ENCODE peak calls at places on chromosomes 3 and 15, in nine cellular contexts. F is suprapubic skin, K is sigmoid colon, M is GM23248, T is breast epithelium, C is PC-3, D is heart left ventricle, H is heart right ventricle, R is mesenchymal stem cell. X is an unnamed sample. For H3K4me1 and H3K27me3, the result is how much of the 10 kb centered on the place peaks cover.

GRCh38 chr3:30352919-30353318 is 253.5 kb upstream of the TGFBR2 start:
- DNase-seq in K (no peak), C (no peak), H (no peak), R (no peak), D (no peak), F (no peak), T (no peak), M (no peak), X (no peak)

GRCh38 chr3:187669675-187670504 is at the start of gene SST:
- DNase-seq in K (no peak), C (peak), T (no peak), M (peak), D (peak), F (no peak), H (peak), R (peak), X (peak)

GRCh38 chr15:73946046-73946678 is 19.9 kb downstream of the LOXL1 start:
- DNase-seq in R (no peak), M (no peak), K (no peak), F (no peak), T (no peak), C (no peak), H (no peak), D (no peak), X (no peak)

GRCh38 chr15:36265422-36265821 is 314.0 kb upstream of the CDIN1 start:
- DNase-seq in M (peak), K (no peak), C (peak), D (no peak), H (no peak), F (no peak), R (no peak), T (no peak), X (no peak)

GRCh38 chr3:4908066-4908768 is 71.0 kb upstream of the BHLHE40 start:
- DNase-seq in H (no peak), D (no peak), R (no peak), M (no peak), T (no peak), F (no peak), C (no peak), K (no peak), X (no peak)

GRCh38 chr15:96768435-96768789 is 437.9 kb downstream of the NR2F2 start:
- DNase-seq in D (no peak), T (no peak), H (no peak), C (no peak), R (no peak), M (no peak), F (no peak), K (no peak), X (no peak)

GRCh38 chr15:89179966-89180875 is 41.2 kb downstream of the RLBP1 start:
- DNase-seq in K (no peak), F (no peak), D (no peak), H (no peak), M (no peak), T (no peak), C (no peak), R (peak), X (no peak)

GRCh38 chr3:187983484-187984124 is 170.4 kb upstream of the LPP start:
- DNase-seq in F (no peak), H (no peak), K (no peak), R (no peak), D (peak), C (no peak), T (no peak), M (peak), X (peak)

GRCh38 chr3:136195258-136196063 is 674 bp downstream of the MSL2 start:
- DNase-seq in D (peak), K (peak), R (peak), T (peak), F (peak), M (peak), H (peak), C (peak), X (peak)

GRCh38 chr15:55791576-55792400 is 48.8 kb upstream of the PRTG start:
- DNase-seq in F (no peak), C (peak), K (no peak), M (peak), R (peak), T (no peak), D (no peak), H (no peak), X (no peak)

GRCh38 chr3:140403559-140403958 is 274.3 kb upstream of the TRIM42 start:
- DNase-seq in C (no peak), R (no peak), F (no peak), M (no peak), K (no peak), T (no peak), H (no peak), D (no peak), X (no peak)

GRCh38 chr15:67096536-67097294 is 31.3 kb downstream of the SMAD3 start:
- DNase-seq in C (peak), D (no peak), F (no peak), T (no peak), H (no peak), K (no peak), M (peak), R (peak), X (no peak)

GRCh38 chr15:85407421-85408269 is 27.2 kb downstream of the AKAP13 start:
- DNase-seq in C (peak), H (no peak), M (peak), R (peak), F (no peak), D (no peak), T (no peak), K (no peak), X (no peak)

GRCh38 chr3:104460477-104461406 is 906.0 kb upstream of the ALCAM start:
- DNase-seq in M (peak), F (no peak), D (no peak), K (no peak), T (no peak), H (no peak), C (peak), R (peak), X (no peak)

GRCh38 chr15:69388259-69388658 is 25.9 kb upstream of the KIF23 start:
- DNase-seq in D (no peak), C (peak), F (no peak), M (peak), T (peak), R (no peak), K (no peak), H (no peak), X (peak)

GRCh38 chr15:70140543-70141375 is 43.0 kb upstream of the TLE3 start:
- DNase-seq in H (no peak), R (peak), C (no peak), F (no peak), K (no peak), D (no peak), T (no peak), M (peak), X (no peak)

GRCh38 chr15:70505971-70506887 is 257.1 kb downstream of the UACA start:
- DNase-seq in F (no peak), C (peak), K (no peak), T (no peak), D (no peak), R (no peak), H (no peak), M (no peak), X (no peak)

GRCh38 chr3:146100825-146101444 is 60.0 kb downstream of the PLOD2 start:
- DNase-seq in H (no peak), M (no peak), R (peak), K (no peak), F (no peak), D (no peak), T (no peak), C (no peak), X (no peak)

GRCh38 chr15:39313881-39314280 is 267.0 kb upstream of the THBS1 start:
- DNase-seq in R (no peak), D (no peak), T (no peak), M (no peak), K (no peak), F (no peak), C (no peak), H (no peak), X (no peak)

GRCh38 chr15:90001062-90001682 is at the start of gene ZNF710:
- DNase-seq in D (peak), C (peak), H (peak), T (no peak), M (peak), R (peak), F (no peak), K (peak), X (peak)

GRCh38 chr3:114861666-114862065 is 285.4 kb downstream of the ZBTB20 start:
- DNase-seq in F (no peak), T (no peak), D (no peak), H (no peak), C (no peak), K (no peak), R (no peak), M (no peak), X (no peak)

GRCh38 chr3:103786296-103786695 is 1351.5 kb downstream of the ZPLD1 start:
- DNase-seq in R (no peak), F (no peak), C (no peak), D (no peak), M (no peak), H (no peak), K (no peak), T (no peak), X (no peak)

GRCh38 chr3:108125550-108126071 is 34.8 kb upstream of the CD47 start:
- DNase-seq in T (no peak), F (no peak), R (no peak), K (no peak), H (no peak), C (no peak), D (no peak), M (no peak), X (no peak)

GRCh38 chr15:90101969-90102890 is at the start of gene IDH2:
- DNase-seq in C (peak), D (peak), K (peak), R (peak), H (peak), M (peak), F (no peak), T (peak), X (peak)

GRCh38 chr3:106740116-106740515 is 637.1 kb upstream of the CCDC54 start:
- DNase-seq in F (no peak), M (peak), T (no peak), D (no peak), R (peak), H (no peak), C (no peak), K (no peak), X (no peak)

GRCh38 chr15:100687532-100688215 is 85.3 kb downstream of the ASB7 start:
- DNase-seq in R (peak), T (no peak), C (peak), H (no peak), F (no peak), K (peak), M (peak), D (no peak), X (no peak)

GRCh38 chr3:47778746-47779145 is 2.9 kb downstream of the SMARCC1 start:
- DNase-seq in H (no peak), D (no peak), C (no peak), M (no peak), T (no peak), R (no peak), F (no peak), K (peak), X (no peak)

DNA sequence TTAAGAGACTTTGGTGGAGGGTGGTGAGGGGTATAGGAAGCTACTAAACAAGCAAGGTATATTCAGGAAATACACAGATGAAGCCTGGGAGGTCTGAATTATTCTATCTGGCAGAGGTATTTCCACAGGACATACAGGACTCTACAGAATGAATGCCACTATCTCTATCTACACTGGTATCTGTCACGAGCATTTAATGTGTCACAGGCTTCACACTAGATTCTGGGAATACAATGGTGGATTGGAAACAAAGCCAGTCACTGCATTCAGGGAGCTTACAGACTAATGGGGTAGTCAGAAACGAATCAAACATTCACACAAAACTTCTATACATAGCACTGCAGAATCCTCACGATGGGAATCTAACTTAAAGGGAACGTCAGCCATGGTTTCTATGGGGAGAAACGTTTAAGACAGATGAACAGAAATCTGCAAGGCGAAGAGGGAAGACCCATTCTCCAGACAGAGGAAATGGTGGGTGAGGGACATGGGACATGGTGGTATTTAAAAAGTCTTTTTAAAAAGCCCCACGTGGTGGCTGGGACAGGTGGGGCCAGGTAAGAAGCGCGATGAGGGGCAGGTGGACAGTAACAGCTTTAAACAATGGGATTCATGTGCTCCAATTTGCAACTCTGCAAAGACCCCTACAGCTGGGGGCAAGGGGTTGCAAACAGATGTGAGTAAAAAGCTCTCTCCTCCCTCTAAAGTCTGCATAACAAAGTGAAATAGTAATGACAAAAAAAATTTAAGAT is 16.5 kb downstream of the LRIG1 start:
- DNase-seq in F (no peak), D (no peak), C (no peak), R (no peak), H (no peak), M (no peak), K (no peak), T (no peak), X (no peak)
- H3K4me1 ChIP-seq in F (half or more), D (half or more), C (under half), R (under half), H (half or more), M (under half), K (half or more), T (under half), X (under half)

GRCh38 chr3:111809196-111809595 is 49.9 kb upstream of the PHLDB2 start:
- DNase-seq in T (no peak), R (peak), M (peak), C (no peak), F (no peak), D (no peak), H (no peak), K (no peak), X (no peak)
- H3K27me3 ChIP-seq in T (under half), R (under half), M (under half), C (under half), F (under half), D (under half), H (under half), K (under half), X (under half)

GRCh38 chr15:65837301-65838283 is 31.7 kb upstream of the RAB11A start:
- DNase-seq in H (no peak), F (no peak), K (no peak), C (no peak), T (no peak), D (peak), R (peak), M (no peak), X (no peak)
- H3K4me1 ChIP-seq in H (under half), F (under half), K (under half), C (under half), T (under half), D (under half), R (under half), M (under half), X (under half)

GRCh38 chr3:127446756-127447155 is 143.8 kb downstream of the TPRA1 start:
- DNase-seq in R (no peak), M (no peak), C (no peak), T (peak), K (peak), F (peak), D (peak), H (no peak), X (no peak)

GRCh38 chr3:127449489-127450212 is 140.9 kb downstream of the TPRA1 start:
- DNase-seq in K (peak), H (no peak), F (peak), R (no peak), C (no peak), M (no peak), D (no peak), T (peak), X (no peak)

GRCh38 chr3:127448161-127448561 is 142.4 kb downstream of the TPRA1 start:
- DNase-seq in H (no peak), K (peak), C (no peak), R (no peak), D (peak), M (peak), F (peak), T (peak), X (no peak)

GRCh38 chr3:127450331-127450730 is 140.2 kb downstream of the TPRA1 start:
- DNase-seq in M (no peak), T (peak), R (no peak), K (peak), H (no peak), C (no peak), D (peak), F (peak), X (no peak)

DNA sequence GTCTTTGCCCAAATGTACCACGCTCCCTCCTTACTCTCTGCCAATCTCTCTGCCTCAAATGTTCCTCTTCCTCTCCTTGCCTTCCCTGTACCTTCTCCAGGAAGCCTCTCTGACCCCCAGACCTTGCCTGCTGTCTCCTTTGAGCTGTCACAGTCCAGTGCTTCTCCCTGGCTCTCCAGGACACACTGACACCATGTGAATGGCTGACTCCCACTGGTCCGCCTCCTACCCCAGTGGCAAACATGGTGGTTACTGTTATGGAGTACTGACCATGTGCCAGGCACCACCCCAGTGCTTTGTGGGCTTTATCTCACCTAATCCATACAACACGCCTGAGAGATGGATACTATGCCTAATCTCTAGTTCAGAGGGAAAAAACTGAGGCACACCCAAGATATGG is 141.9 kb downstream of the TPRA1 start:
- DNase-seq in H (no peak), F (peak), T (peak), M (no peak), D (peak), C (no peak), K (no peak), R (no peak), X (no peak)
- H3K27me3 ChIP-seq in H (under half), F (under half), T (under half), M (under half), D (under half), C (under half), K (under half), R (under half), X (under half)

GRCh38 chr15:77508541-77509505 is 88.1 kb downstream of the HMG20A start:
- DNase-seq in T (no peak), M (peak), R (peak), C (no peak), F (no peak), K (peak), H (peak), D (peak), X (peak)
- H3K4me1 ChIP-seq in T (under half), M (under half), R (under half), C (under half), F (under half), K (under half), H (half or more), D (half or more), X (under half)